ENCODE peak calls at places on chromosomes 6 and 20, in seven cellular contexts. H is H1, O is neuronal stem cell, C is IMR-90, G is H9, Y is mesenchymal stem cell, E is trophoblast cell. I is an unnamed sample.

GRCh38 chr20:5621305-5621704 is 128.9 kb upstream of the SHLD1 start:
- DNase-seq in H (no peak), O (no peak), C (no peak), G (no peak), Y (no peak), E (no peak), I (no peak)

GRCh38 chr6:89489078-89489477 is 56.1 kb downstream of the ANKRD6 start:
- DNase-seq in H (no peak), O (no peak), C (no peak), G (no peak), Y (no peak), E (no peak), I (no peak)

GRCh38 chr6:11744101-11744500 is 34.5 kb downstream of the ADTRP start:
- DNase-seq in H (no peak), O (no peak), C (no peak), G (no peak), Y (no peak), E (no peak), I (no peak)

GRCh38 chr6:74939309-74939708 is 266.5 kb downstream of the COL12A1 start:
- DNase-seq in H (no peak), O (no peak), C (no peak), G (no peak), Y (no peak), E (peak), I (no peak)

GRCh38 chr6:43963877-43964658 is 163.2 kb downstream of the MRPL14 start:
- DNase-seq in H (peak), O (no peak), C (no peak), G (peak), Y (no peak), E (no peak), I (no peak)

GRCh38 chr6:32081168-32081624 is 27.9 kb downstream of the TNXB start:
- DNase-seq in H (no peak), O (no peak), C (peak), G (no peak), Y (peak), E (no peak), I (no peak)

GRCh38 chr6:68572525-68572924 is 62.6 kb upstream of the ADGRB3 start:
- DNase-seq in H (peak), O (no peak), C (no peak), G (peak), Y (peak), E (peak), I (peak)

GRCh38 chr6:107490568-107491058 is 696 bp downstream of the SOBP start:
- DNase-seq in H (peak), O (no peak), C (no peak), G (no peak), Y (no peak), E (no peak), I (no peak)

GRCh38 chr20:61956396-61957342 is 109.0 kb downstream of the TAF4 start:
- DNase-seq in H (no peak), O (no peak), C (peak), G (no peak), Y (peak), E (no peak), I (no peak)

GRCh38 chr20:19625416-19625815 is 132.6 kb upstream of the RIN2 start:
- DNase-seq in H (no peak), O (no peak), C (no peak), G (no peak), Y (no peak), E (no peak), I (no peak)

GRCh38 chr20:62959101-62959971 is 6.8 kb downstream of the SLC17A9 start:
- DNase-seq in H (no peak), O (no peak), C (no peak), G (no peak), Y (no peak), E (no peak), I (no peak)

GRCh38 chr20:50039706-50040431 is 57.1 kb downstream of the SNAI1 start:
- DNase-seq in H (no peak), O (no peak), C (no peak), G (no peak), Y (no peak), E (peak), I (peak)

GRCh38 chr20:24998121-24998520 is 5.6 kb upstream of the APMAP start:
- DNase-seq in H (peak), O (no peak), C (no peak), G (peak), Y (no peak), E (no peak), I (no peak)

GRCh38 chr6:44316481-44316880 is 3.3 kb upstream of the AARS2 start:
- DNase-seq in H (no peak), O (no peak), C (no peak), G (no peak), Y (no peak), E (no peak), I (no peak)

GRCh38 chr6:54291738-54292137 is 16.5 kb upstream of the TINAG start:
- DNase-seq in H (no peak), O (no peak), C (peak), G (no peak), Y (peak), E (no peak), I (peak)

GRCh38 chr6:90411292-90411781 is 114.7 kb upstream of the BACH2 start:
- DNase-seq in H (no peak), O (no peak), C (no peak), G (peak), Y (no peak), E (peak), I (peak)

GRCh38 chr20:34516874-34517542 is 786 bp downstream of the DYNLRB1 start:
- DNase-seq in H (no peak), O (no peak), C (no peak), G (no peak), Y (peak), E (peak), I (peak)

GRCh38 chr20:6768228-6769185 is 1.0 kb downstream of the BMP2 start:
- DNase-seq in H (peak), O (peak), C (peak), G (peak), Y (peak), E (no peak), I (peak)

GRCh38 chr6:104860221-104860620 is 502 bp upstream of the HACE1 start:
- DNase-seq in H (no peak), O (no peak), C (no peak), G (no peak), Y (no peak), E (peak), I (no peak)

GRCh38 chr20:63178889-63179751 is 36.8 kb downstream of the YTHDF1 start:
- DNase-seq in H (peak), O (peak), C (peak), G (peak), Y (peak), E (peak), I (peak)

GRCh38 chr6:44778513-44778912 is 391.0 kb downstream of the CDC5L start:
- DNase-seq in H (no peak), O (no peak), C (no peak), G (peak), Y (no peak), E (no peak), I (peak)

GRCh38 chr6:21665436-21666199 is 72.1 kb downstream of the SOX4 start:
- DNase-seq in H (peak), O (peak), C (no peak), G (peak), Y (no peak), E (no peak), I (peak)

GRCh38 chr20:35506872-35507638 is 22.4 kb downstream of the C20orf173 start:
- DNase-seq in H (no peak), O (no peak), C (peak), G (no peak), Y (peak), E (peak), I (no peak)

GRCh38 chr20:41424025-41424424 is 57.4 kb upstream of the EMILIN3 start:
- DNase-seq in H (no peak), O (no peak), C (no peak), G (no peak), Y (no peak), E (no peak), I (no peak)

GRCh38 chr6:137332637-137333228 is 113.5 kb upstream of the IFNGR1 start:
- DNase-seq in H (no peak), O (no peak), C (no peak), G (no peak), Y (peak), E (peak), I (peak)

GRCh38 chr6:33808781-33809180 is 5.0 kb upstream of the MLN start:
- DNase-seq in H (no peak), O (no peak), C (no peak), G (no peak), Y (no peak), E (no peak), I (no peak)

GRCh38 chr6:41939091-41939847 is 2.3 kb downstream of the CCND3 start:
- DNase-seq in H (peak), O (peak), C (peak), G (peak), Y (peak), E (no peak), I (peak)

GRCh38 chr20:44717986-44718385 is 2.8 kb downstream of the CCN5 start:
- DNase-seq in H (peak), O (no peak), C (no peak), G (peak), Y (no peak), E (no peak), I (peak)

GRCh38 chr6:34959221-34959620 is 70.2 kb downstream of the ANKS1A start:
- DNase-seq in H (no peak), O (no peak), C (no peak), G (no peak), Y (no peak), E (peak), I (no peak)

GRCh38 chr6:97215157-97215769 is 67.8 kb downstream of the MMS22L start:
- DNase-seq in H (no peak), O (peak), C (peak), G (peak), Y (peak), E (peak), I (peak)

GRCh38 chr20:19806806-19807691 is 49.0 kb downstream of the RIN2 start:
- DNase-seq in H (no peak), O (no peak), C (peak), G (no peak), Y (no peak), E (no peak), I (no peak)

GRCh38 chr6:21396313-21396712 is 197.2 kb upstream of the SOX4 start:
- DNase-seq in H (no peak), O (no peak), C (peak), G (no peak), Y (peak), E (peak), I (no peak)

GRCh38 chr6:143804835-143805239 is 38.3 kb upstream of the LTV1 start:
- DNase-seq in H (no peak), O (no peak), C (no peak), G (no peak), Y (peak), E (no peak), I (no peak)

GRCh38 chr20:45343445-45343866 is 4.8 kb downstream of the SDC4 start:
- DNase-seq in H (peak), O (no peak), C (no peak), G (no peak), Y (no peak), E (no peak), I (peak)

GRCh38 chr20:30511322-30512030 is 746.0 kb upstream of the DEFB115 start:
- DNase-seq in H (no peak), O (no peak), C (no peak), G (no peak), Y (no peak), E (no peak), I (no peak)

GRCh38 chr20:40336530-40336929 is 352.5 kb downstream of the MAFB start:
- DNase-seq in H (no peak), O (no peak), C (no peak), G (no peak), Y (no peak), E (no peak), I (no peak)

GRCh38 chr20:34022154-34022842 is 28.6 kb downstream of the RALY start:
- DNase-seq in H (no peak), O (no peak), C (no peak), G (no peak), Y (peak), E (peak), I (peak)

GRCh38 chr6:100462396-100462795 is 2.3 kb downstream of the SIM1 start:
- DNase-seq in H (no peak), O (no peak), C (no peak), G (no peak), Y (no peak), E (no peak), I (no peak)

GRCh38 chr6:100461920-100462295 is 2.8 kb downstream of the SIM1 start:
- DNase-seq in H (no peak), O (no peak), C (no peak), G (no peak), Y (peak), E (no peak), I (no peak)

GRCh38 chr6:100460650-100461204 is 4.0 kb downstream of the SIM1 start:
- DNase-seq in H (peak), O (peak), C (no peak), G (peak), Y (no peak), E (peak), I (peak)

GRCh38 chr6:100462990-100463684 is 1.6 kb downstream of the SIM1 start:
- DNase-seq in H (no peak), O (no peak), C (no peak), G (peak), Y (no peak), E (no peak), I (no peak)

GRCh38 chr6:100461273-100461919 is 3.3 kb downstream of the SIM1 start:
- DNase-seq in H (peak), O (peak), C (no peak), G (peak), Y (peak), E (peak), I (peak)
- H2BK5ac ChIP-seq in H (no peak), O (no peak), C (no peak), G (no peak), Y (no peak), E (no peak), I (no peak)

GRCh38 chr6:166442131-166442530 is 59.4 kb upstream of the MPC1 start:
- DNase-seq in H (no peak), O (no peak), C (no peak), G (no peak), Y (no peak), E (no peak), I (no peak)

GRCh38 chr6:166441641-166442078 is 58.9 kb upstream of the MPC1 start:
- DNase-seq in H (no peak), O (no peak), C (no peak), G (no peak), Y (no peak), E (no peak), I (no peak)

GRCh38 chr6:166440106-166440505 is 57.4 kb upstream of the MPC1 start:
- DNase-seq in H (no peak), O (no peak), C (no peak), G (no peak), Y (no peak), E (no peak), I (no peak)

GRCh38 chr6:166439366-166440091 is 56.8 kb upstream of the MPC1 start:
- DNase-seq in H (no peak), O (no peak), C (no peak), G (no peak), Y (no peak), E (peak), I (no peak)

DNA sequence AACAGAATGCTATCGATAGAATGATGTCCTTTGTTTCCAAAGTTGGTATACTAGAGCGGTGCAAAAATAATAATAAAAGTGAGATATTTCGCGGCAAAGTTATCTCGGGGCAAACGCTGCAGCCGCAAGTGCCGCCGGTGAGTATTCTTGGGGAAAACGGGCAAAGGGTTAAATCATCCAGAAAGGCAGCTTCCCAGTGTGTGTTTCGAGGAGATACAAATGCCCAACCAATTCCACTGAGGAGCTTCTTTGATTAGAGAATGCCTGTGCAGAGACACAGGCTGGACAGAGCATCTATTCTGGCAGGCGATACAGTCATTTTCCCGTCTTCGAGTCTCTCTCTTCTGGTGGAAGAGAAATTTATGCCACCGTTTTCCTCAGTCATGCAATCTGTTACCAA is 58.0 kb upstream of the MPC1 start:
- DNase-seq in H (no peak), O (no peak), C (no peak), G (no peak), Y (no peak), E (no peak), I (no peak)
- H3K23ac ChIP-seq in H (no peak), O (no peak), C (no peak), G (no peak), Y (no peak), E (no peak), I (no peak)

DNA sequence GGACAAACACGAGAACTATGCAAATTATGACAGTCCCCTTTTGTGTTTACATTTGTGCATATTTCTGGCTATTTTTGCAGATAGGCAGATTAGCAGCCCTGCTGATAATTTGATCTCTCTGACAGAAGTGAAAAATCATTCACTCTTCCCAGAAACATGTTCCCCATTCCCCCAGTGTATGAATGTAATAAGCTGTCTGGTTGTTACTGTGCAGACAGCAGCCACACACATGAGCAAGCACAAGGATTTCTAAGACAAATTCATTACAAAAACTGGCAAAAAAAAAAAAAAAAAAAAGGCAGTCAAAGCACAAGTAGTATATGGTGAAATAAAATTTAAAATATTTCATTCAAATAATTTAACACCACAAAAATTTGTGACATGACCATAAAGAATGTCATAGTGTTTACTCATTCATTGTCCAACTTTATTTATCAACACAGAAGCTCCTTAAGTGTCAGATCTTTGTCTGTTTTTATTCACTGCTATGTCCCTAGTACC is 95.5 kb upstream of the VGLL2 start:
- DNase-seq in H (no peak), O (no peak), C (no peak), G (no peak), Y (peak), E (peak), I (no peak)
- H2BK5ac ChIP-seq in H (no peak), O (no peak), C (no peak), G (no peak), Y (no peak), E (no peak), I (no peak)

GRCh38 chr20:15976047-15976731 is 597.1 kb downstream of the KIF16B start:
- DNase-seq in H (peak), O (peak), C (no peak), G (peak), Y (no peak), E (peak), I (peak)
- H3K23ac ChIP-seq in H (no peak), O (no peak), C (no peak), G (no peak), Y (no peak), E (no peak), I (no peak)

GRCh38 chr6:82614518-82614917 is 250.9 kb downstream of the TPBG start:
- DNase-seq in H (no peak), O (no peak), C (no peak), G (no peak), Y (no peak), E (no peak), I (no peak)
- H2BK5ac ChIP-seq in H (no peak), O (no peak), C (no peak), G (no peak), Y (no peak), E (no peak), I (no peak)

GRCh38 chr20:46354920-46355654 is 46.8 kb upstream of the CDH22 start:
- DNase-seq in H (no peak), O (no peak), C (no peak), G (no peak), Y (no peak), E (no peak), I (no peak)
- H3K23ac ChIP-seq in H (no peak), O (peak), C (no peak), G (no peak), Y (no peak), E (no peak), I (no peak)

GRCh38 chr6:38024908-38025307 is 205.4 kb downstream of the ZFAND3 start:
- DNase-seq in H (no peak), O (no peak), C (peak), G (no peak), Y (no peak), E (no peak), I (no peak)
- H2BK5ac ChIP-seq in H (no peak), O (no peak), C (no peak), G (no peak), Y (no peak), E (no peak), I (no peak)

GRCh38 chr6:64520050-64520449 is 884.4 kb downstream of the PHF3 start:
- DNase-seq in H (no peak), O (no peak), C (peak), G (no peak), Y (peak), E (peak), I (peak)
- H3K23ac ChIP-seq in H (no peak), O (no peak), C (peak), G (no peak), Y (no peak), E (no peak), I (no peak)

GRCh38 chr20:22563062-22563965 is 21.1 kb downstream of the FOXA2 start:
- DNase-seq in H (no peak), O (no peak), C (no peak), G (no peak), Y (no peak), E (no peak), I (peak)

GRCh38 chr20:22561965-22562581 is 22.3 kb downstream of the FOXA2 start:
- DNase-seq in H (no peak), O (no peak), C (no peak), G (no peak), Y (no peak), E (no peak), I (no peak)

GRCh38 chr20:22559711-22560305 is 24.6 kb downstream of the FOXA2 start:
- DNase-seq in H (no peak), O (no peak), C (no peak), G (no peak), Y (no peak), E (no peak), I (no peak)

GRCh38 chr20:22562620-22563019 is 21.8 kb downstream of the FOXA2 start:
- DNase-seq in H (no peak), O (no peak), C (no peak), G (no peak), Y (no peak), E (no peak), I (peak)

DNA sequence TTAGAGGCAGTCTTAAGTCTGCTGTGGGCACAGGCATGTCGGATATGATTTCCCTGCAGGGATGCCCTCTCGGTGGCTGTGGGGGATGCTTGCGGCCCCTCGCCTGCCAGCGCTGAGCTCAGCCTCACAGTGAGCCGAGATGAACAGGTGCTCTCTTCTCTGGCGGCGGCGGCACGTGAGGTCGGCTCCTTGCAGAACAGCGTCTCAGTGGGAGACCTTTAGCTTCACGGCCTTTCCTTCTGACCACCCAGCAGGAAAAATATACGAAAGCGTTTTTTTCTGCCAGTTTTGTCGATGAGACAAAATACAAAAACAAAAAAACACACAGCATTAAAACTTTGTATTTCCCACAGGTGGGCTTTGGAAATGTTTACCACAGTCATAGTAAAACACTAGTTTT is 23.6 kb downstream of the FOXA2 start:
- DNase-seq in H (peak), O (no peak), C (no peak), G (peak), Y (no peak), E (no peak), I (no peak)
- H2BK5ac ChIP-seq in H (no peak), O (no peak), C (no peak), G (no peak), Y (no peak), E (no peak), I (no peak)